ENCODE peak calls at places on chromosomes 3 and 15, in nine cellular contexts. H is A549, K is BE2C, P is glutamatergic neuron, L is fibroblast of villous mesenchyme, N is hepatocyte, W is fibroblast of mammary gland, Q is endothelial cell, B is HFF-Myc. M is an unnamed sample.
A peak's percentile ranks its signal among the peaks of the same experiment; 100 is the strongest.

GRCh38 chr15:67836477-67836876 is 3.4 kb downstream of the RNU6-1 start:
- DNase-seq in H (peak; percentile 47), K (peak; percentile 60), P (peak; percentile 66), W (peak; percentile 40), L (peak; percentile 44), Q (peak; percentile 62), B (no peak), N (peak; percentile 74), M (no peak)

GRCh38 chr3:98962189-98962930 is 60.9 kb upstream of the DCBLD2 start:
- DNase-seq in N (peak; percentile 5), Q (no peak), L (peak; percentile 61), W (peak; percentile 98), P (no peak), H (peak; percentile 85), B (no peak), K (no peak), M (no peak)

GRCh38 chr3:141279074-141279945 is 47.7 kb downstream of the PXYLP1 start:
- DNase-seq in Q (no peak), H (peak; percentile 41), N (no peak), B (no peak), W (peak; percentile 47), L (peak; percentile 27), K (no peak), P (no peak), M (no peak)

GRCh38 chr3:124636863-124637296 is 93.4 kb upstream of the UMPS start:
- DNase-seq in K (no peak), N (peak; percentile 68), H (no peak), Q (no peak), L (no peak), P (no peak), W (no peak), B (no peak), M (no peak)

GRCh38 chr3:40476478-40477470 is at the start of gene ZNF619:
- DNase-seq in N (peak; percentile 83), K (peak; percentile 54), B (peak; percentile 24), Q (peak; percentile 59), L (peak; percentile 80), H (peak; percentile 68), W (peak; percentile 71), P (peak; percentile 74), M (peak; percentile 44)

GRCh38 chr3:132407025-132407424 is 10.3 kb upstream of the DNAJC13 start:
- DNase-seq in K (no peak), H (no peak), B (no peak), N (no peak), L (no peak), P (no peak), W (no peak), Q (no peak), M (no peak)

GRCh38 chr15:48636511-48636910 is 9.0 kb downstream of the FBN1 start:
- DNase-seq in H (no peak), N (no peak), L (no peak), Q (no peak), W (no peak), P (no peak), B (no peak), K (no peak), M (no peak)

GRCh38 chr3:178181784-178182183 is 354.5 kb upstream of the KCNMB2 start:
- DNase-seq in L (no peak), B (no peak), P (no peak), H (no peak), Q (no peak), K (peak; percentile 15), W (no peak), N (no peak), M (no peak)

GRCh38 chr3:12727937-12728336 is 31.1 kb downstream of the TMEM40 start:
- DNase-seq in K (no peak), B (no peak), H (no peak), Q (no peak), W (no peak), N (no peak), L (no peak), P (no peak), M (no peak)

GRCh38 chr3:104279617-104280016 is 1087.1 kb upstream of the ALCAM start:
- DNase-seq in L (peak; percentile 62), K (no peak), W (peak; percentile 67), Q (no peak), H (no peak), P (no peak), N (no peak), B (peak; percentile 0), M (no peak)

GRCh38 chr3:176961916-176962315 is 235.4 kb downstream of the TBL1XR1 start:
- DNase-seq in N (no peak), L (no peak), W (no peak), Q (no peak), K (no peak), B (no peak), P (no peak), H (no peak), M (no peak)

GRCh38 chr3:157248590-157249425 is 88.9 kb upstream of the CCNL1 start:
- DNase-seq in H (peak; percentile 27), N (peak; percentile 65), Q (no peak), P (no peak), B (peak; percentile 90), W (peak; percentile 87), L (peak; percentile 77), K (no peak), M (no peak)

GRCh38 chr3:81716870-81717509 is 44.5 kb downstream of the GBE1 start:
- DNase-seq in P (no peak), B (no peak), Q (no peak), L (peak; percentile 76), W (peak; percentile 69), N (peak; percentile 65), K (no peak), H (peak; percentile 73), M (no peak)

DNA sequence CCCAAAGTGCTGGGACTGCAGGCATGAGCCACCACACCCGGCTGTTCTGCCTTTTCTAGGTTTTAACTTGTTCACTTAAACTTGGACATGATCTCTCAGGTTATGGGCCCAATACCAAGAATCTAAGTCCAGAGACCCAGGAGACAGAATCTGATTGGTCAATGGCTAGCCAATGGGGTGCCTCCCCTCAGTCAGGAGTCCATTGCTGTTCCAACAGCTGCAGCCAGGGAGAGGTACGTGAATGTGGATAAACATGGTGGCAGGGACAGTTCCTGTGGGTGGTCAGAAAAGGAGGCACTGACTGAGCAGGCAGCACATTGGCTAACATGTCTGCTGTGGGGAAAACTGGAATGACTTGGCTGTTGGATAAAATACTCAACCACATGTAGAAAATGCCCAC is 140.3 kb downstream of the RPLP1 start:
- DNase-seq in P (no peak), K (no peak), W (no peak), N (no peak), H (peak; percentile 48), B (no peak), Q (no peak), L (no peak), M (no peak)
- TF ChIP-seq CTCF in P (no peak), K (peak; percentile 14), W (no peak), N (no peak), H (no peak), B (no peak), Q (no peak), L (no peak), M (no peak)

GRCh38 chr15:71071529-71071928 is 43.7 kb upstream of the THSD4 start:
- DNase-seq in P (no peak), L (no peak), H (no peak), N (no peak), B (no peak), K (no peak), Q (no peak), W (no peak), M (no peak)

GRCh38 chr15:71072423-71072822 is 42.8 kb upstream of the THSD4 start:
- DNase-seq in H (no peak), W (no peak), B (no peak), L (no peak), N (no peak), P (no peak), K (no peak), Q (no peak), M (no peak)

GRCh38 chr15:71066983-71067382 is 48.3 kb upstream of the THSD4 start:
- DNase-seq in K (no peak), L (peak; percentile 83), B (no peak), Q (no peak), W (peak; percentile 99), H (no peak), P (no peak), N (no peak), M (no peak)

DNA sequence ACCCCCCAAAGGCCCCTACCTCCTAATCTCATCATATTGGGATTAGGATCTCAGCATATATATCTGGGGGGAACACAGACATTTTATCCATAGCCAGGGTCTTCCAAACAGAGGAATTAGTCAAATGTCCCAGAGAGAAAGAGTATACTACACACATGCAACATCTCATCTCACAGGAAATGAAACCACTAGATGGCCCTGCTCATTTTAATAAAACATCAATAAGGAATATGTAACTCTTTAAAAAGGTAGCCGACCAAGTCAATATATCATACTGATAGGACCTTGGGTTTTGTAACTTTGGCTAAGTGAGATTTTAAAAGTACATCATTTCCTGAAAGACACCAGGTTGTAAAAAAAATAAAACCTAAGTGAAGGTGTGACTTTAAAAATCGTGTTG is 45.6 kb upstream of the THSD4 start:
- DNase-seq in K (no peak), B (no peak), H (no peak), W (no peak), N (no peak), Q (no peak), L (no peak), P (no peak), M (no peak)
- TF ChIP-seq CTCF in K (no peak), B (no peak), H (no peak), W (no peak), N (no peak), Q (no peak), L (no peak), P (no peak), M (no peak)

GRCh38 chr3:50238549-50239026 is 2.6 kb downstream of the GNAI2 start:
- DNase-seq in H (peak; percentile 41), Q (no peak), K (no peak), P (no peak), B (no peak), N (peak; percentile 50), W (peak; percentile 47), L (peak; percentile 29), M (no peak)
- TF ChIP-seq CTCF in H (no peak), Q (no peak), K (no peak), P (no peak), B (no peak), N (no peak), W (no peak), L (peak; percentile 16), M (no peak)

DNA sequence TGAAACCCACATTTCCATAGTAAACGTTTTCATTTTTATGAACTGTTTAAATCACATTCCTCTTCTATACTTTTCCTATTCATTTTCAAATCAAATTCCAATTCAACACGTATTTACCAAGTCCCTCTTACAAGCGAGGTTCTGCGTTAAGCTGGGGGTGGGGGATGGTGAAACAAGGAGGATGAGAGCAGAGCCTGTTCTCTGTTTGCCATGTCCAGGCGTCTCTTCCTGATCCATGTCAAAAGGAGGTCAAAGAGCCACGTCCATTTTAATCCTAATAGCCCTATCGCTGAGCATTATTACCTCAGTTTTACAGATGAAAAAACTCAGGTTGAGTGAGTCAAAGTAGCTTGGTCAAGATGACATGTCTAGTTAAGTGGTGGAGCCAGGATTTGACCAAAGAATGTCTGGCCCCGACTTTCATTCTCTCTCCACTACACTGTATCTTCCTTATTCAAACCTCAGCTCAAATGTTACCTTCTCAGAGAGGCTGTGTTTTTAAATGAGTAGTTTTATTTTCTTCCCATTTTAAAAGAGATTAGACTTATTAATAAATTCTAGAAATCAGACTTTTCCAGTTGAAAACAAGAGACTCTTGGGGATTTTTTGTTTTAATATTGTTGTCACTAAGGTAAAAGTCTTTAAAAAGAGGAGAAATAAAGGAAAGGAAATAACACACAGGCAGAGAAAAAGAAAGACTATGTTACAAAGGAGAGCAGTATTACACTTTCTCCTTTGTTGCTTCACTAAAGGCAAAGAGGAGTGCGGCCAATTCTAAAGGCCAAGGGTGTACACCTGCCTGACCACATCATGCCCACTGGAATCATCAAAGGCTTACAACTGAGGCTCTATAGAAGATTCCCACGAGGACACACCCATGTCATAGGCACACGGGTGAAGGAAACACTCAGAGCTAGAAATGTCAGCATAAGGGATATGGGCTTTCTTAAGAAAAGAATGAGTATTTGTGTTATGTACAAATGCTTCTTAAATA is 42.4 kb downstream of the MYO5A start:
- DNase-seq in K (no peak), W (no peak), L (no peak), Q (no peak), P (peak; percentile 31), B (no peak), N (no peak), H (no peak), M (peak; percentile 34)
- TF ChIP-seq CTCF in K (no peak), W (no peak), L (no peak), Q (no peak), P (no peak), B (no peak), N (no peak), H (no peak), M (no peak)

M was measured in neural crest cell.